ENCODE peak calls at places on chromosomes 11 and 22, in nine cellular contexts. I is lower leg skin, W is foreskin fibroblast, O is coronary artery, M is brain microvascular endothelial cell, R is ovary, G is astrocyte, B is tibial nerve, E is dorsolateral prefrontal cortex. C is an unnamed sample.

GRCh38 chr11:88358040-88358431 is 20.5 kb upstream of the CTSC start:
- DNase-seq in O (no peak), E (no peak), W (no peak), B (no peak), I (no peak), M (no peak), R (no peak), G (no peak), C (no peak)

GRCh38 chr11:129880311-129880710 is 15.1 kb downstream of the NFRKB start:
- DNase-seq in B (no peak), M (no peak), I (no peak), G (no peak), W (no peak), E (no peak), R (no peak), O (no peak), C (no peak)

GRCh38 chr11:76598426-76598839 is 72.1 kb downstream of the LRRC32 start:
- DNase-seq in M (no peak), R (no peak), I (no peak), B (no peak), G (peak), O (peak), E (no peak), W (peak), C (no peak)

GRCh38 chr22:19877626-19878339 is 23.1 kb upstream of the GNB1L start:
- DNase-seq in E (peak), B (no peak), R (peak), O (peak), I (peak), W (peak), M (peak), G (peak), C (no peak)

GRCh38 chr22:44391481-44392445 is 79.0 kb upstream of the SHISAL1 start:
- DNase-seq in G (no peak), E (peak), O (peak), I (peak), R (peak), B (no peak), M (no peak), W (no peak), C (peak)

GRCh38 chr22:42296381-42296853 is 26.0 kb upstream of the TCF20 start:
- DNase-seq in O (no peak), G (no peak), E (peak), B (no peak), I (no peak), R (peak), M (no peak), W (no peak), C (no peak)

GRCh38 chr11:29432719-29433325 is 584.0 kb downstream of the KCNA4 start:
- DNase-seq in E (no peak), B (no peak), M (no peak), G (no peak), R (no peak), W (peak), O (no peak), I (no peak), C (no peak)

GRCh38 chr11:110093407-110094297 is 460 bp downstream of the ZC3H12C start:
- DNase-seq in R (peak), W (peak), I (peak), G (peak), O (peak), B (peak), E (peak), M (peak), C (peak)

GRCh38 chr22:33666661-33667619 is 253.3 kb downstream of the LARGE1 start:
- DNase-seq in I (no peak), O (no peak), W (no peak), B (no peak), E (no peak), M (no peak), G (no peak), R (no peak), C (no peak)

GRCh38 chr11:638616-639323 is 1.7 kb downstream of the DRD4 start:
- DNase-seq in M (peak), O (no peak), G (no peak), B (no peak), W (no peak), I (no peak), R (no peak), E (no peak), C (no peak)

GRCh38 chr11:69479591-69480271 is 1.7 kb upstream of the LINC01488 start:
- DNase-seq in M (no peak), E (no peak), W (no peak), B (no peak), O (no peak), I (no peak), G (no peak), R (no peak), C (no peak)

GRCh38 chr11:4551346-4551979 is 6.5 kb downstream of the OR52M1 start:
- DNase-seq in W (peak), B (no peak), M (peak), G (no peak), I (no peak), O (no peak), R (no peak), E (no peak), C (no peak)

GRCh38 chr11:12813371-12814225 is 139.4 kb downstream of the TEAD1 start:
- DNase-seq in G (peak), M (peak), I (no peak), O (no peak), B (peak), R (peak), E (no peak), W (peak), C (no peak)

GRCh38 chr11:65539401-65540289 is 14.8 kb downstream of the SCYL1 start:
- DNase-seq in R (no peak), O (peak), W (no peak), G (no peak), B (no peak), M (no peak), I (peak), E (no peak), C (no peak)

GRCh38 chr22:50503475-50504145 is 3.9 kb downstream of the LMF2 start:
- DNase-seq in M (no peak), G (no peak), E (no peak), W (no peak), I (no peak), R (no peak), O (no peak), B (no peak), C (no peak)

GRCh38 chr22:34283844-34284243 is 363.6 kb upstream of the LARGE1 start:
- DNase-seq in M (no peak), R (no peak), W (no peak), I (no peak), E (no peak), B (no peak), O (no peak), G (no peak), C (no peak)

GRCh38 chr11:118258410-118258809 is 5.7 kb downstream of the MPZL2 start:
- DNase-seq in I (no peak), E (no peak), R (no peak), W (peak), M (no peak), B (no peak), O (no peak), G (no peak), C (no peak)

GRCh38 chr11:68006606-68007166 is 2.8 kb upstream of the UNC93B1 start:
- DNase-seq in E (no peak), M (no peak), I (no peak), R (no peak), W (no peak), G (no peak), B (no peak), O (no peak), C (no peak)

GRCh38 chr11:92276773-92277172 is 52.2 kb downstream of the FAT3 start:
- DNase-seq in B (no peak), O (no peak), G (no peak), R (no peak), W (peak), M (peak), I (no peak), E (no peak), C (no peak)

GRCh38 chr11:1765871-1766718 is 2.4 kb upstream of the CTSD start:
- DNase-seq in R (peak), M (no peak), G (no peak), I (no peak), O (no peak), W (no peak), E (peak), B (no peak), C (no peak)

GRCh38 chr11:10878408-10879214 is 20.8 kb upstream of the ZBED5 start:
- DNase-seq in R (no peak), W (peak), E (no peak), O (no peak), I (no peak), M (peak), B (no peak), G (peak), C (no peak)

GRCh38 chr22:44242946-44243724 is 62.4 kb downstream of the PARVG start:
- DNase-seq in G (no peak), M (no peak), W (no peak), R (no peak), I (no peak), E (no peak), B (no peak), O (no peak), C (peak)

GRCh38 chr11:71201231-71201630 is 51.1 kb downstream of the SHANK2 start:
- DNase-seq in O (no peak), B (no peak), R (no peak), G (no peak), I (no peak), W (no peak), E (no peak), M (no peak), C (no peak)

GRCh38 chr11:10941429-10941828 is 83.6 kb upstream of the ZBED5 start:
- DNase-seq in M (no peak), O (no peak), R (no peak), W (no peak), B (no peak), I (no peak), G (no peak), E (no peak), C (no peak)

GRCh38 chr11:65442952-65443351 is 20.4 kb downstream of the NEAT1 start:
- DNase-seq in W (peak), I (peak), M (peak), O (peak), B (no peak), E (no peak), G (peak), R (peak), C (no peak)

GRCh38 chr11:624705-625635 is at the start of gene CDHR5:
- DNase-seq in I (no peak), O (no peak), W (no peak), G (no peak), M (no peak), B (no peak), E (no peak), R (peak), C (no peak)

GRCh38 chr11:96306933-96307747 is 35.9 kb downstream of the MAML2 start:
- DNase-seq in W (peak), O (peak), I (peak), M (peak), G (peak), R (peak), E (no peak), B (peak), C (peak)

GRCh38 chr11:12539570-12539969 is 134.7 kb upstream of the TEAD1 start:
- DNase-seq in O (no peak), I (no peak), B (no peak), E (no peak), W (peak), M (peak), R (no peak), G (peak), C (no peak)

GRCh38 chr11:69403556-69404215 is 77.8 kb upstream of the LINC01488 start:
- DNase-seq in B (no peak), W (peak), E (peak), I (no peak), G (peak), O (no peak), R (no peak), M (peak), C (no peak)

GRCh38 chr11:96708469-96708868 is 318.7 kb downstream of the JRKL start:
- DNase-seq in G (no peak), I (no peak), E (no peak), R (no peak), O (no peak), M (no peak), B (no peak), W (no peak), C (no peak)

GRCh38 chr11:107508858-107509244 is 51.2 kb upstream of the CWF19L2 start:
- DNase-seq in O (no peak), G (no peak), E (no peak), R (no peak), I (no peak), M (no peak), B (no peak), W (no peak), C (no peak)

GRCh38 chr22:48940266-48940987 is 887.2 kb downstream of the BRD1 start:
- DNase-seq in I (peak), M (no peak), G (no peak), W (no peak), O (peak), E (no peak), B (no peak), R (no peak), C (peak)

GRCh38 chr11:76277298-76278175 is 71.2 kb upstream of the WNT11 start:
- DNase-seq in W (no peak), E (no peak), M (no peak), G (no peak), I (peak), B (no peak), O (no peak), R (no peak), C (no peak)

GRCh38 chr11:34866375-34866774 is 49.8 kb downstream of the APIP start:
- DNase-seq in W (peak), E (no peak), B (no peak), O (no peak), M (no peak), G (no peak), R (no peak), I (no peak), C (no peak)

GRCh38 chr11:34603129-34604001 is 17.5 kb upstream of the EHF start:
- DNase-seq in W (no peak), M (no peak), I (no peak), E (no peak), G (no peak), B (no peak), R (no peak), O (no peak), C (no peak)

GRCh38 chr11:76148941-76149613 is 57.2 kb downstream of the WNT11 start:
- DNase-seq in E (no peak), O (no peak), R (no peak), G (no peak), I (peak), B (no peak), W (no peak), M (no peak), C (no peak)

GRCh38 chr11:8338138-8338537 is 74.5 kb upstream of the LMO1 start:
- DNase-seq in I (no peak), W (peak), G (no peak), R (peak), B (no peak), O (no peak), M (peak), E (peak), C (no peak)

GRCh38 chr11:92941676-92942571 is 27.5 kb upstream of the MTNR1B start:
- DNase-seq in W (peak), G (peak), O (no peak), E (no peak), M (peak), B (no peak), I (no peak), R (no peak), C (no peak)

GRCh38 chr11:77179048-77179447 is 51.0 kb downstream of the MYO7A start:
- DNase-seq in W (no peak), M (no peak), B (no peak), I (no peak), G (no peak), O (no peak), R (no peak), E (peak), C (no peak)

DNA sequence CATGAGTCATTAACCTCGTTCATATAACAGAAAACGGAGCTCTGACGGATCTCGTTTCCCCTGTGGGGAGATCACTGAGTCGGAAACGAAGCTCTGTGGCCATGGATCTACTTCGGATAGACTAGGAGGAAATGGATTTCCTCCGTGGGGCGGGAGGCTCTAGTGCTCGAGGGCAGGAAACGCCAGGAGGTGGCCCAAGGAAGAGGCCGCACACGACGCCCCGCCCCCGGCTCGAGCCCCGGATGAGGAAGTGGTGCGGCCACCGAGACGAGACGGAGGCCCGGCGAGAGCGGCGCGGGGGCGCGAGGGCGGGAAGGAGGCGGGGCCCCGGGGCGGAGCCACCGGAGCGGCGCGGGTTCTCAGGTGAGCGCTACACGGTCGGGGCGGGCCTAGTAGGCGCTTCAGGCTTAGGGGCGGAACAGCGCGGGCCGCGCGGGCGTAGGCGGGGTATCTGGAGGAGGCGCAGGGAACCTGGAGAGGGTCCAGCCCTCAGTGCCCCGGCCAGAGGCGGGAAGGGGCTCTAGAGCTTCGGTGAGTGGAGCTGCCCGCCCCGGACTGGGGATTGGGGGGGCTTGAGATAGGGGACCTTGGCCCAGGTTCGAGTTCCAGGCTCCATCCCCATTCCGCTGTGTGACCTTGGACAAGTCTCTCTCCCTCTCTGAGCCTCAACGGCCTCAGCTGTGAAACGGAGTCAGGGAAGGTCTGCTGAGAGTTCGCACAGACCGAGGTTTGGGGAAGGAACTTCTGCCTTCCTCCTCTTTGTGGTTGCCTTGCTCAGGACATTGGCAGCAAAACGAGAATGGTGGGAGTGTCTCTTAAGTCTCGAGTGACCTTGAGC is at the start of gene DEPDC5:
- DNase-seq in O (peak), R (peak), E (peak), M (peak), W (peak), I (peak), G (peak), B (peak), C (peak)
- TF ChIP-seq CTCF in O (no peak), R (no peak), E (peak), M (no peak), W (no peak), I (no peak), G (no peak), B (no peak), C (no peak)

GRCh38 chr11:79159657-79160450 is 281.0 kb downstream of the TENM4 start:
- DNase-seq in R (no peak), E (no peak), I (peak), O (no peak), M (no peak), G (no peak), W (peak), B (no peak), C (no peak)
- TF ChIP-seq CTCF in R (no peak), E (no peak), I (no peak), O (no peak), M (peak), G (peak), W (no peak), B (no peak), C (peak)

DNA sequence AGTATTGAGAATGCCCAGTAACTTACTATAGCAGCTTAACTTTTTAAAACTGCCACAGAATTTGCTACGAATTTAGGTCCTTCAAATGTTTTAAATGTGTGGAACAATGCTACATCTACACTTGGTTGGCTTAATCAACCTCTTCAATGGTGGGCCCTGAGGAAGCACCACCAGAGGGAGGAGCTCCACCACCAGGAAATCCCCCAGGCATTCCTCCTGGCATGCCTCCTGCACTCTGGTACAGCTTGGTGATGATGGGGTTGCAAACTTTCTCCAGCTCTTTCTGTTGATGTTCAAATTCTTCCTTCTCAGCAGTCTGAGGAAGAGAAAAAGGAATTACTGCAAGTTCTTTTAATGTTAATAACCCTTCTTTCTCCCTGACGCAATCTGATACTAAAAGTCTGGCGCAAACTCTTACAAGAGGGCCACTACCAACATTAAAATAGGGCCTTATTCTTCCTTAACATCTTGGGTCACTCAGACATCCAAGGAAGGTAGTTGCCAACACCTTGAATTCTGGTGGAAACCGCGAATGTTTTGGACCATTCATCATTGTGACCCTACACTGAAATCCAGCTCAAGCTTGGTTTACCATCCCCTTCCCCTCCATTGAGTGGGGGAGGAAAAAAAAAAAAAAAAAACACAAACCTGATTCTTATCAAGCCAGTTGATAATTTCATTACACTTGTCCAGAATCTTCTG is 4.2 kb downstream of the HSPA8 start:
- DNase-seq in I (no peak), M (no peak), R (no peak), W (peak), G (no peak), E (no peak), B (no peak), O (no peak), C (no peak)
- TF ChIP-seq CTCF in I (no peak), M (peak), R (no peak), W (no peak), G (no peak), E (no peak), B (no peak), O (no peak), C (no peak)

GRCh38 chr22:25704701-25705100 is 37.3 kb upstream of the MYO18B start:
- DNase-seq in I (no peak), R (no peak), O (no peak), B (no peak), E (no peak), W (no peak), G (no peak), M (no peak), C (no peak)

GRCh38 chr22:25702571-25703167 is 39.3 kb upstream of the MYO18B start:
- DNase-seq in R (no peak), B (no peak), W (no peak), I (no peak), M (peak), G (no peak), E (no peak), O (no peak), C (no peak)

GRCh38 chr22:25700996-25701815 is 40.8 kb upstream of the MYO18B start:
- DNase-seq in E (peak), R (no peak), B (peak), G (peak), I (no peak), O (no peak), M (peak), W (peak), C (no peak)

GRCh38 chr22:25698986-25699385 is 43.0 kb upstream of the MYO18B start:
- DNase-seq in I (no peak), M (no peak), G (no peak), B (no peak), O (no peak), R (no peak), W (no peak), E (no peak), C (no peak)

GRCh38 chr22:25702046-25702445 is 39.9 kb upstream of the MYO18B start:
- DNase-seq in W (peak), M (no peak), R (no peak), I (no peak), G (peak), E (no peak), B (no peak), O (no peak), C (no peak)
- TF ChIP-seq CTCF in W (no peak), M (peak), R (peak), I (no peak), G (peak), E (peak), B (peak), O (peak), C (peak)

GRCh38 chr22:41021655-41022454 is 70.5 kb upstream of the EP300 start:
- DNase-seq in M (no peak), G (no peak), E (no peak), O (peak), W (peak), I (peak), R (peak), B (peak), C (peak)
- TF ChIP-seq CTCF in M (no peak), G (no peak), E (no peak), O (no peak), W (no peak), I (no peak), R (no peak), B (peak), C (peak)

GRCh38 chr11:63920870-63921417 is 4.0 kb upstream of the RCOR2 start:
- DNase-seq in R (peak), B (no peak), M (no peak), W (peak), I (no peak), G (no peak), E (no peak), O (no peak), C (no peak)
- TF ChIP-seq CTCF in R (no peak), B (no peak), M (peak), W (peak), I (no peak), G (peak), E (no peak), O (no peak), C (peak)

GRCh38 chr11:120212926-120213325 is 2.1 kb downstream of the OAF start:
- DNase-seq in M (no peak), G (no peak), I (no peak), B (no peak), O (no peak), E (no peak), R (no peak), W (peak), C (no peak)
- TF ChIP-seq CTCF in M (no peak), G (no peak), I (no peak), B (no peak), O (no peak), E (no peak), R (no peak), W (no peak), C (no peak)

C was measured in osteocyte.